ENCODE peak calls at places on chromosomes 12 and 14, in ten cellular contexts. L is lung, N is fibroblast of the aortic adventitia, K is uterus, J is OCI-LY7, P is brain microvascular endothelial cell, G is kidney, H is spleen, Q is cardiac muscle cell, T is tibial artery. S is an unnamed sample.

GRCh38 chr12:2844786-2845185 is 10.0 kb upstream of the NRIP2 start:
- DNase-seq in Q (no peak), N (no peak), L (no peak), G (no peak), H (no peak), J (no peak), T (no peak), K (no peak), P (peak), S (peak)

GRCh38 chr12:123713398-123714301 is 1.5 kb downstream of the ATP6V0A2 start:
- DNase-seq in L (no peak), J (peak), N (peak), P (no peak), G (no peak), Q (peak), T (no peak), K (no peak), H (no peak), S (peak)

GRCh38 chr12:6613015-6613775 is 6.0 kb upstream of the CHD4 start:
- DNase-seq in J (peak), G (peak), N (peak), H (peak), K (peak), T (peak), P (peak), Q (peak), L (peak), S (peak)

GRCh38 chr14:104221071-104221625 is 82.8 kb downstream of the KIF26A start:
- DNase-seq in G (peak), J (no peak), K (no peak), N (no peak), P (no peak), T (no peak), H (peak), Q (no peak), L (no peak), S (no peak)

GRCh38 chr12:52796839-52797528 is 1.1 kb upstream of the KRT3 start:
- DNase-seq in N (peak), J (no peak), T (no peak), L (no peak), P (no peak), K (no peak), G (no peak), H (peak), Q (no peak), S (no peak)

GRCh38 chr14:69910871-69911270 is 31.7 kb downstream of the SMOC1 start:
- DNase-seq in Q (no peak), J (no peak), L (no peak), T (no peak), H (no peak), K (no peak), P (no peak), G (no peak), N (no peak), S (no peak)

GRCh38 chr12:108194585-108194984 is 65.5 kb downstream of the WSCD2 start:
- DNase-seq in J (no peak), H (no peak), K (no peak), Q (no peak), L (no peak), T (no peak), P (no peak), G (no peak), N (no peak), S (no peak)

GRCh38 chr14:37024166-37024565 is 148.2 kb downstream of the SLC25A21 start:
- DNase-seq in L (no peak), Q (no peak), P (no peak), N (no peak), T (no peak), G (no peak), K (no peak), J (no peak), H (no peak), S (no peak)

GRCh38 chr12:58504539-58504938 is 415.8 kb downstream of the LRIG3 start:
- DNase-seq in G (no peak), K (no peak), N (no peak), H (no peak), Q (no peak), L (no peak), P (peak), J (no peak), T (no peak), S (no peak)

GRCh38 chr14:21384494-21384851 is 654 bp upstream of the SUPT16H start:
- DNase-seq in P (no peak), N (no peak), J (no peak), T (no peak), G (no peak), Q (no peak), L (no peak), K (no peak), H (peak), S (no peak)

GRCh38 chr14:94173471-94173884 is 644 bp upstream of the PPP4R4 start:
- DNase-seq in H (peak), K (no peak), T (no peak), G (peak), L (no peak), Q (no peak), J (no peak), N (no peak), P (no peak), S (no peak)

GRCh38 chr12:50926415-50926814 is 25.9 kb upstream of the HIGD1C start:
- DNase-seq in P (no peak), H (no peak), L (no peak), J (peak), Q (no peak), G (no peak), T (no peak), N (no peak), K (no peak), S (no peak)

GRCh38 chr14:93729993-93730392 is 58.3 kb downstream of the PRIMA1 start:
- DNase-seq in P (no peak), Q (no peak), L (no peak), H (peak), J (no peak), N (no peak), K (no peak), T (no peak), G (no peak), S (no peak)

GRCh38 chr12:122937622-122938091 is 28.6 kb downstream of the ABCB9 start:
- DNase-seq in P (no peak), Q (peak), K (no peak), N (no peak), T (no peak), H (no peak), J (peak), G (no peak), L (no peak), S (no peak)

GRCh38 chr14:56805201-56805991 is 4.9 kb downstream of the OTX2 start:
- DNase-seq in G (no peak), H (no peak), P (no peak), Q (no peak), T (no peak), L (no peak), J (no peak), K (no peak), N (no peak), S (no peak)

GRCh38 chr14:56803816-56804535 is 6.3 kb downstream of the OTX2 start:
- DNase-seq in H (no peak), Q (no peak), J (no peak), L (no peak), P (no peak), G (no peak), T (no peak), K (no peak), N (no peak), S (no peak)

GRCh38 chr14:56808314-56809201 is 1.7 kb downstream of the OTX2 start:
- DNase-seq in H (no peak), L (no peak), Q (no peak), P (no peak), G (no peak), K (no peak), N (no peak), J (no peak), T (no peak), S (no peak)

GRCh38 chr14:56807586-56808168 is 2.6 kb downstream of the OTX2 start:
- DNase-seq in J (no peak), H (no peak), N (no peak), G (no peak), L (no peak), K (no peak), Q (no peak), T (no peak), P (no peak), S (no peak)

DNA sequence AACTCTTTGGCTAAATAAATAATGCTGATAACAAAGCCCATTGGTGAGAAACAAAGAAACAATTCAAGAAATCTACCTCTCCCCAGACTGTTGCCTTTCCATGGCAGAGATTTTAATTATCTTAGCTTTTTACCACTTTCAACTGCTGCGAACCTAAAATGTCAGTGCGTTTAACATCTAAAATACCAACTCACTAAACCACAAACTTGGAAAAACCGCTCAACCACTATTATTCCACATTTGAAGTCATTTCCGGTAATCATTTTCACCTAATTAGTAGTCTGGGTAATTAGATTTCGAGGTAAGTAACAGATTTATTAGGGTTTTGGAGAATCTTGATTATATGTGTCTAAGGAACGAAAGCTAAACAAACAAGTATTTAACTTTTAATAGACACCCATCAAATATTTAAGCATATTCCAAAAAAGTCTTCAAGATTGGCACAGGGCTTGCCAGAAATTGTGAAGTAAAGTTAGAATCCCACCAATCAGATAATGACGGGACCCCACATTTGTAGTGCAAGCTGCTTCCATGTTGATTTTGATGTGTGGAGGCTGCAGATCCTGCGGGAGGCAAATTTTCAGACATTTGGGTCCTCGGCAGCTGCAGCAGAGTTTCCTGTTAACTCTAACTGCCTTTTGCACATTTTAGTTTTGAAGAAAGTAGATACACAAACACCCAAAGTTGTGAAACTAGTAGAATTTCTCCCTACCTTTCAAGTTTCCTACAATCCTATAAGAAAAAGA is 4.1 kb downstream of the OTX2 start:
- DNase-seq in G (no peak), H (no peak), P (no peak), K (no peak), J (no peak), L (no peak), T (no peak), Q (no peak), N (no peak), S (no peak)
- H3K4me3 ChIP-seq in G (no peak), H (no peak), P (no peak), K (no peak), J (no peak), L (no peak), T (no peak), Q (peak), N (no peak), S (no peak)

DNA sequence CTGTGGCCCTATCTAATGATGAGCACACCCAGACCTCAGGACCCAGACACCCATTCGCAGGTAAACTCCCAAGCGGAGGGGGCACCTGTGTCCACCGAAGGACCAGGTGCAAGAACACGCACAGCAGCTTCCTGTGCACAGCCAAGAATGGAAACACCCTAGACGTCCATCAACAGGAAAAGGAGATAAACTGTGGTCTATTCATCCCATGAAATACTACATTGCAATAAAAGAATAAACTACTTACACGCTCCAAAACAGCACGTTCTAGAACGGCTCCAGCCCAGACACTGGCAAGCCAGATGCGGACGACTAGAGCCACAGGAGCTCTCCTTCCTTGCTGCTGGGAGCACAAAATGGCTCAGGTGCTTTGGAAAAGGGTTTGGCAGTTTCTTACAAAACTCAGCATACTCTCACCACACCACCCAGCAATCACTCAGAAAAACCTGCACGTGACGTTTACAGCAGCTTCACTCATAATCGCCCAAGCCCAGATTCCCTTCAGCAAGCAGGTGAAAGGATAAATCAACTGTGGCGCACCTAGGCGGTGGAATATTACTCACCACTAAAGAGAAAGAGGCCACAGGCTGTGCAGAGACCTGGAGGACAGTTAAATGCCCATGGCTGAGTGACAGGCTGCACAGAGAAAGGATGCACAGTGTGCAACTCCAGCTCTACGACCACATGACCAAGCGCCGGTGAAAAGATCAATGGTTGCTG is 21.0 kb downstream of the BRF1 start:
- DNase-seq in K (no peak), Q (no peak), H (no peak), P (no peak), L (no peak), G (no peak), J (no peak), T (no peak), N (no peak), S (no peak)
- TF ChIP-seq CTCF in K (no peak), Q (no peak), H (no peak), P (no peak), L (no peak), G (no peak), J (no peak), T (no peak), N (no peak), S (no peak)

GRCh38 chr12:16347391-16348298 is at the start of gene MGST1:
- DNase-seq in H (peak), N (peak), P (peak), K (peak), G (no peak), T (peak), Q (peak), L (peak), J (peak), S (peak)

GRCh38 chr12:16349132-16349463 is 1.7 kb downstream of the MGST1 start:
- DNase-seq in Q (peak), H (no peak), P (peak), L (peak), N (peak), G (no peak), K (peak), T (peak), J (no peak), S (peak)

GRCh38 chr12:16348435-16349131 is 1.1 kb downstream of the MGST1 start:
- DNase-seq in J (peak), L (no peak), N (peak), K (no peak), Q (peak), P (no peak), H (no peak), G (no peak), T (no peak), S (peak)

GRCh38 chr12:16350682-16351081 is 3.2 kb downstream of the MGST1 start:
- DNase-seq in Q (peak), T (peak), P (peak), J (no peak), G (no peak), N (peak), L (peak), K (peak), H (no peak), S (peak)

GRCh38 chr12:16352481-16352880 is 5.0 kb downstream of the MGST1 start:
- DNase-seq in H (no peak), N (peak), P (no peak), J (no peak), K (no peak), Q (peak), L (no peak), G (no peak), T (no peak), S (peak)
- H3K4me3 ChIP-seq in H (no peak), N (no peak), P (no peak), J (no peak), K (no peak), Q (no peak), L (no peak), G (no peak), T (no peak), S (peak)

DNA sequence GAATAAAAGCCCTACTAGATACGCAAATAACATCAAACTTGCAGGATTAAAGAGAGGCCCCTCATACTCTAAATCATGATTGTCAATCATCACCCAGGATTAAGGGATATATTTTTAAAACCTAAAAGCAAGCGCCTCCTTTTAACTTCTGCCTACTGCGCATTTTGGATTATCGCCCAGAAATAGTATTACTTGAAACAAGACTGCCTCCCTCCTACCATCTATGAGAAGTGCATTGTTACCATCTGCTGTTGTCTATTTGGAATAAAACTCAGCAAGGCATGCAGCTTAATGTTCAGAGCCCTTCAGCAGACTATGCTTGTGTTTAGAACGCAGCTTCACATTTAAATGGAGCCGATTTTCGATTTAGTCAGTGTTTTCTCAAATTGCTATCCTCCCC is 79.6 kb downstream of the EXOC5 start:
- DNase-seq in T (no peak), L (no peak), K (no peak), G (no peak), Q (peak), H (no peak), P (no peak), J (no peak), N (peak), S (peak)
- TF ChIP-seq CTCF in T (no peak), L (no peak), K (no peak), G (no peak), Q (peak), H (no peak), P (peak), J (no peak), N (peak), S (peak)

DNA sequence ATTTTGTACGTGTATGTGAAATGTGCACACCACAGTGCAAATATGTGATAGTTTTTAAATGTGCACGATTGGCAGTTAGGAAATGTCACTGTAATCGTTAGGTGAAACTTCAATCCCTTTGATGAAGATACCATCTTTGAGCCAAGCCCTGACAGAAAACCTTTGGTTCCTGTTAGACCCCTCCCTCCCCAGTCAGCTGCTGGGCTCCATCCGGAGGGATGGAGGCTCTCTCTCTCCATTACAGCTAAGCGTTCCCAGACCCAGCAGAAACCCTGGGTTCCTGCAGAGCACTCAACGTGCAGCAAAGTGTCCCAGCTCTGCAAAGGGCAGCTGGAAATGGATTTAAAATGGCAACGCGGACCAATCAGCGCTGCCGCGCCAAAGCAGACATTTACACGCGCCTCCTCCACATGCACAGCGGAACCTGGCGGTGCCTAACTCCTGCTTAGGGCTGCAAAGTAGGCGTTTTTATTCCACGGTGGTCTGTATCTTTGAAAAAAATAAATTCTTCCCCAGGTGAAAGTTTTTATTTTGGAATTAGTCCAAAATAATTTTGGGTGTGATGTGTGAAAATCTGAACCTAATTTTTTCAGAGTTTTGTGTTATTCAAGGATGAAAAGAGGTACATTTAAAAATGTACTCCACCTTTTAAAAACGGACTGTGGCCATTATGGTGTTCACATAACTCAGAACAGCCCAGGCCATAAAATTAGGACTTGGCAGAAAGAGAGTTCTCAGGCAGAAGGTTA is 1.4 kb upstream of the HMGA2 start:
- DNase-seq in L (no peak), P (peak), Q (peak), N (peak), J (no peak), H (no peak), K (no peak), T (no peak), G (no peak), S (peak)
- H3K4me3 ChIP-seq in L (no peak), P (peak), Q (peak), N (peak), J (no peak), H (no peak), K (no peak), T (no peak), G (peak), S (peak)